ENCODE peak calls at places on chromosome X, in five cellular contexts. A, N, K, R and H are unnamed samples. For H3K4me1 and H3K9me3, the result is how much of the 10 kb centered on the place peaks cover.

GRCh38 chrX:119187298-119187697 is 48.8 kb upstream of the PGRMC1 start:
- DNase-seq in A (peak), N (no peak), K (no peak), R (peak), H (no peak)

GRCh38 chrX:153685179-153685536 is 2.6 kb upstream of the SLC6A8 start:
- DNase-seq in A (no peak), N (no peak), K (no peak), R (no peak), H (no peak)

GRCh38 chrX:129642641-129643040 is 12.1 kb downstream of the APLN start:
- DNase-seq in A (no peak), N (no peak), K (no peak), R (no peak), H (no peak)

GRCh38 chrX:73668779-73669178 is 105.8 kb downstream of the CHIC1 start:
- DNase-seq in A (no peak), N (no peak), K (no peak), R (no peak), H (peak)

GRCh38 chrX:22105231-22105630 is 73.1 kb downstream of the PHEX start:
- DNase-seq in A (no peak), N (no peak), K (no peak), R (no peak), H (no peak)

GRCh38 chrX:38214551-38214950 is 6.1 kb downstream of the SRPX start:
- DNase-seq in A (peak), N (no peak), K (no peak), R (no peak), H (no peak)

GRCh38 chrX:123493857-123494256 is 239.0 kb downstream of the THOC2 start:
- DNase-seq in A (no peak), N (no peak), K (no peak), R (no peak), H (no peak)

GRCh38 chrX:38055170-38055847 is 49.0 kb downstream of the SYTL5 start:
- DNase-seq in A (peak), N (peak), K (no peak), R (no peak), H (peak)

GRCh38 chrX:41733939-41734338 is 10.0 kb downstream of the GPR82 start:
- DNase-seq in A (no peak), N (no peak), K (no peak), R (no peak), H (no peak)

GRCh38 chrX:9942086-9942485 is 25.1 kb upstream of the CLDN34 start:
- DNase-seq in A (no peak), N (no peak), K (no peak), R (no peak), H (no peak)

GRCh38 chrX:32871636-32872035 is 339.7 kb downstream of the DMD start:
- DNase-seq in A (no peak), N (no peak), K (no peak), R (no peak), H (no peak)

GRCh38 chrX:12370444-12371089 is 232.3 kb downstream of the FRMPD4 start:
- DNase-seq in A (no peak), N (no peak), K (no peak), R (no peak), H (no peak)

GRCh38 chrX:153469811-153470410 is 465 bp downstream of the HAUS7 start:
- DNase-seq in A (peak), N (no peak), K (no peak), R (peak), H (peak)

GRCh38 chrX:64975491-64975890 is 759 bp downstream of the ZC4H2 start:
- DNase-seq in A (peak), N (peak), K (peak), R (no peak), H (peak)

GRCh38 chrX:115988825-115989224 is 181.7 kb upstream of the AGTR2 start:
- DNase-seq in A (peak), N (no peak), K (no peak), R (no peak), H (no peak)

GRCh38 chrX:97787311-97787710 is 903.6 kb downstream of the RPA4 start:
- DNase-seq in A (no peak), N (no peak), K (no peak), R (no peak), H (no peak)

GRCh38 chrX:54171527-54171926 is 11.5 kb downstream of the FAM120C start:
- DNase-seq in A (no peak), N (no peak), K (no peak), R (no peak), H (no peak)

GRCh38 chrX:45445745-45446412 is 245.2 kb upstream of the DIPK2B start:
- DNase-seq in A (peak), N (no peak), K (no peak), R (no peak), H (no peak)

GRCh38 chrX:151488677-151489076 is 74.8 kb upstream of the PASD1 start:
- DNase-seq in A (no peak), N (no peak), K (no peak), R (peak), H (peak)

GRCh38 chrX:16658284-16658683 is 8.3 kb downstream of the S100G start:
- DNase-seq in A (peak), N (no peak), K (no peak), R (no peak), H (no peak)

GRCh38 chrX:22246620-22247019 is 26.1 kb upstream of the CBLL2 start:
- DNase-seq in A (no peak), N (no peak), K (no peak), R (no peak), H (no peak)

GRCh38 chrX:25527596-25527995 is 511.8 kb upstream of the ARX start:
- DNase-seq in A (no peak), N (no peak), K (no peak), R (no peak), H (no peak)

GRCh38 chrX:66046612-66047235 is 6.8 kb upstream of the VSIG4 start:
- DNase-seq in A (no peak), N (no peak), K (no peak), R (peak), H (no peak)

GRCh38 chrX:9538544-9539045 is 73.7 kb downstream of the TBL1X start:
- DNase-seq in A (no peak), N (peak), K (no peak), R (no peak), H (no peak)

GRCh38 chrX:76064825-76065224 is 108.0 kb upstream of the PBDC1 start:
- DNase-seq in A (no peak), N (no peak), K (no peak), R (no peak), H (no peak)

GRCh38 chrX:77527233-77528001 is 80.2 kb downstream of the FGF16 start:
- DNase-seq in A (no peak), N (no peak), K (peak), R (peak), H (peak)

GRCh38 chrX:134158821-134159512 is 78.0 kb upstream of the CCDC160 start:
- DNase-seq in A (no peak), N (no peak), K (no peak), R (no peak), H (no peak)

GRCh38 chrX:13939741-13940597 is 89.7 kb downstream of the GEMIN8 start:
- DNase-seq in A (no peak), N (no peak), K (no peak), R (no peak), H (no peak)

GRCh38 chrX:45986971-45987370 is 558.2 kb downstream of the ZNF674 start:
- DNase-seq in A (peak), N (no peak), K (no peak), R (no peak), H (no peak)

GRCh38 chrX:131830400-131831184 is 192.5 kb upstream of the STK26 start:
- DNase-seq in A (peak), N (no peak), K (no peak), R (peak), H (peak)

GRCh38 chrX:131826572-131826971 is 196.5 kb upstream of the STK26 start:
- DNase-seq in A (no peak), N (no peak), K (no peak), R (no peak), H (no peak)

GRCh38 chrX:131827935-131828334 is 195.2 kb upstream of the STK26 start:
- DNase-seq in A (peak), N (no peak), K (no peak), R (peak), H (no peak)

GRCh38 chrX:131828482-131828881 is 194.6 kb upstream of the STK26 start:
- DNase-seq in A (no peak), N (no peak), K (no peak), R (no peak), H (no peak)

DNA sequence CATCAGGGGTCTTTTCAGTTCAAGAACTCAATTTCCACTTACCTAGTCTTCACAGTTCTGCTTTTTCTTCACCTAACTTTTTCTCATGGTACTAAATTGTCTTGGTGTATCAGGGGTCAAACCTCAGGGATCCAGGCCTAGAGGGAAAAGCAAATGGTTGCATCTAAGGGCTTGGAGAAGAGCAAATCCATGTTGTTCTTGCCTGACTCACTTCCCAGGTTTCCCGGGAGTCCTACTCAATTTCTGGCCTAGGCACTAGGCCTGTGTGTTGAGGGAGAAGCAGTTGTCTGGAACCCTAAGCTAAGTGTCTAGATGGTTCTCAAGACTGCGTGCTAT is 191.9 kb upstream of the STK26 start:
- DNase-seq in A (no peak), N (no peak), K (no peak), R (no peak), H (no peak)
- H3K4me3 ChIP-seq in A (no peak), N (no peak), K (no peak), R (peak), H (no peak)

GRCh38 chrX:150409964-150410363 is 46.8 kb downstream of the MAMLD1 start:
- DNase-seq in A (no peak), N (no peak), K (no peak), R (no peak), H (no peak)

GRCh38 chrX:150408007-150408406 is 44.9 kb downstream of the MAMLD1 start:
- DNase-seq in A (no peak), N (no peak), K (no peak), R (no peak), H (no peak)

GRCh38 chrX:150410513-150410912 is 47.4 kb downstream of the MAMLD1 start:
- DNase-seq in A (no peak), N (no peak), K (no peak), R (no peak), H (no peak)

GRCh38 chrX:150408561-150408960 is 45.4 kb downstream of the MAMLD1 start:
- DNase-seq in A (no peak), N (no peak), K (no peak), R (no peak), H (no peak)

DNA sequence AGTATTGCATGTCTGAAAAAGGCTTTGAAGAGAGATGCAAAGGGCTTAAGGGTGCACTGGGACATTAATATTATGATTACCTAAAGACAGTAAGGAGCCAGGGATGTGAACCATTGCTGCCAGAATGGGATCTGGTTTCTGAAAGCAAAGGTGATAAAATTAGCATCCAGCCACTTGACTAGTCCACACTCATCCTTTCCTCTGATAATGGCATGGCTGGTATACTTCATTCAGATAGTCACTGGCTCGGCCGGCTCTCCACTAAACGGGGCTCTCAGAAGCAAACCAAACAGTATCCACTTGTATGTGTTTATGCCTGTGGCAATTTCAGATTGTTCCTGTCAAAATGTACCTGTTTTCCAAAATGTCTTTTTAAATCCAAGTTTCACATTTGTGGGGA is 46.4 kb downstream of the MAMLD1 start:
- DNase-seq in A (no peak), N (no peak), K (no peak), R (no peak), H (no peak)
- H3K4me1 ChIP-seq in A (under half), N (under half), K (under half), R (under half), H (under half)

DNA sequence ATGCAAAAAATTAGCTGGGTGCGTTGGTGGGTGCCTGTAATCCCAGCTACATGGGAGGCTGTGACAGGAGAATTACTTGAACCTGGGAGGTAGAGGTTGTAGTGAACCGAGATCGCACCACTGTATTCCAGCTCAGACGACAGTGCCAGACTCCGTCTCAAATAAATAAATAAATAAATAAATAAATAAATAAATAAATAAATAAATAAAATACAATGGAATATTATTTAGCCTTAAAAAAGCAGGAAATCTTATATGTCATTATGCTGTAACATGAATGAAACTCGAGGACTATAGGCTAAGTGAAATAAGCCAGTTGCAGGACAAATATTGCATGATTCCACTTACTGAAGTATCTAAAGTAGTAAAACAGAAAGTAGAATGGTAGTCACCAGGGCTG is 42.5 kb downstream of the RBM41 start:
- DNase-seq in A (no peak), N (no peak), K (no peak), R (no peak), H (no peak)
- H3K9me3 ChIP-seq in A (under half), N (under half), K (under half), R (under half), H (under half)

DNA sequence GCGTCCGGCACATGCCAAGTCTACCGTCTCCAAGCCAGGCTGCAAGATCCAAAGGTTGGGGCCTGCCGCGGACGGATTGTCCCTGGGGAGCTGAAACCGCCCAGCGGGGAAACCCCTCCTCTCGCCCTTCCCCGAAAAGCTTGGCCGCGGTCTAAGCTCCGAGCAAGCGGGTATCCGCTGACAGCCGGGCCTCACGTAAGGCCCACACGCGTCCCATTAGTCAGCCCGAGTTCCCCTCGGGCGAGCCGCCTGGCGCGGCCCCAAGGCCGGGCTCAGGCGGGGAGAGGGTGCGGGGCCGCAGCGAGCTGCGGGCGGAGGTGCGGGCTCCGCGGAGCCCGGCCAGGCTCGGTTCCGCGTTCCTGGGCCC is 6.9 kb upstream of the BCOR start:
- DNase-seq in A (peak), N (peak), K (peak), R (no peak), H (peak)
- H3K4me3 ChIP-seq in A (peak), N (peak), K (peak), R (peak), H (no peak)

DNA sequence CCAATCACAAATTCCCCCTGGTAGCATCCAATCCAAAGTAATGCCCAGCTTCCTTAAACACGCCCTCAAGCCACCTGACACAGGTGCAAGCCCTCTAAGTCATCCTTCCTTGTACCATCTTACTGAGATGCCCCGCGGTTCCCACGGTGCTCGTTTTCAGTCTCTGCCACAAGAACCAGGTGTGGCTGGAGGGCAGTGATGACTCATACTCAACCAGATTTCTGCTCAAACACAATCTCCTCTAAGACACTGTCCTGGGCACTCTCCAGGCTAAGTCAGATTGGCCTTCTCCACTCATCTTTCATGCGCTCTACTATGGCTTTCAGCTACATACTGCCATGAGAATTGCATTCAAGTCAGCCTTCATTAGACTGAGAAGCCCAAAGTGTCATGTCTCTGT is 3.5 kb downstream of the SH3KBP1 start:
- DNase-seq in A (peak), N (no peak), K (no peak), R (no peak), H (no peak)
- H3K4me1 ChIP-seq in A (under half), N (under half), K (under half), R (under half), H (under half)